ENCODE peak calls at places on chromosomes 12 and 14, in six cellular contexts. H is GM20000; Q is stimulated activated CD8-positive, alpha-beta memory T cell treated with anti-CD3 and anti-CD28 coated beads, Interleukin-2, amount 100 ng/mL, for 48 hours; M is A172; T is neural progenitor cell; X is upper lobe of right lung. Z is an unnamed sample.

GRCh38 chr14:61219673-61220072 is 61.5 kb downstream of the TMEM30B start:
- DNase-seq in H (no peak), M (no peak), Q (no peak), X (no peak), T (peak; percentile 13), Z (no peak)

GRCh38 chr12:58963844-58964243 is 43.5 kb upstream of the LRIG3 start:
- DNase-seq in T (no peak), X (no peak), H (no peak), Q (no peak), M (no peak), Z (no peak)

GRCh38 chr12:76627346-76628135 is 68.0 kb upstream of the OSBPL8 start:
- DNase-seq in Q (no peak), H (no peak), M (no peak), X (no peak), T (no peak), Z (no peak)

GRCh38 chr12:123445388-123446344 is 9.2 kb upstream of the RILPL2 start:
- DNase-seq in M (no peak), X (peak; percentile 71), Q (no peak), H (no peak), T (no peak), Z (no peak)

GRCh38 chr12:98325003-98325402 is 190.4 kb upstream of the TMPO start:
- DNase-seq in M (no peak), H (no peak), X (peak; percentile 46), Q (no peak), T (no peak), Z (no peak)

GRCh38 chr14:63875311-63875710 is 22.5 kb downstream of the SYNE2 start:
- DNase-seq in X (no peak), H (no peak), T (no peak), Q (no peak), M (peak; percentile 62), Z (no peak)

GRCh38 chr12:120100630-120101029 is 15.9 kb downstream of the RAB35 start:
- DNase-seq in X (no peak), H (no peak), M (no peak), T (no peak), Q (no peak), Z (no peak)

GRCh38 chr12:48084066-48084465 is 21.8 kb downstream of the SENP1 start:
- DNase-seq in H (no peak), X (no peak), T (peak; percentile 5), Q (no peak), M (no peak), Z (no peak)

GRCh38 chr14:35351497-35351896 is 53.1 kb downstream of the NFKBIA start:
- DNase-seq in X (no peak), Q (no peak), T (no peak), H (no peak), M (no peak), Z (no peak)

GRCh38 chr12:120698677-120699076 is 11.6 kb upstream of the UNC119B start:
- DNase-seq in X (no peak), M (no peak), H (no peak), T (no peak), Q (no peak), Z (no peak)

GRCh38 chr14:22391908-22392307 is 197.1 kb downstream of the DAD1 start:
- DNase-seq in H (peak; percentile 68), X (peak; percentile 64), M (peak; percentile 58), T (peak; percentile 85), Q (no peak), Z (peak; percentile 64)

Z was measured in RWPE1.